ENCODE peak calls at places on chromosomes 4 and X, in seven cellular contexts. G, W, Q, N, F, C and B are unnamed samples.

GRCh38 chr4:2281575-2282343 is 19.9 kb upstream of the MXD4 start:
- DNase-seq in G (no peak), W (no peak), Q (peak), N (no peak), F (peak), C (no peak), B (no peak)

GRCh38 chr4:105232374-105232773 is 85.7 kb downstream of the TET2 start:
- DNase-seq in G (no peak), W (no peak), Q (no peak), N (no peak), F (no peak), C (no peak), B (no peak)

GRCh38 chr4:2249526-2249991 is 7.6 kb upstream of the HAUS3 start:
- DNase-seq in G (no peak), W (peak), Q (no peak), N (no peak), F (peak), C (no peak), B (no peak)

GRCh38 chr4:134934036-134934806 is 732.6 kb upstream of the PABPC4L start:
- DNase-seq in G (no peak), W (no peak), Q (no peak), N (no peak), F (no peak), C (no peak), B (no peak)

GRCh38 chrX:95764972-95765451 is 919.6 kb upstream of the DIAPH2 start:
- DNase-seq in G (no peak), W (no peak), Q (no peak), N (peak), F (no peak), C (no peak), B (no peak)

GRCh38 chrX:41799661-41800060 is 75.7 kb downstream of the GPR82 start:
- DNase-seq in G (no peak), W (no peak), Q (no peak), N (no peak), F (no peak), C (no peak), B (no peak)

GRCh38 chr4:56466910-56467283 is 520 bp upstream of the SRP72 start:
- DNase-seq in G (no peak), W (no peak), Q (no peak), N (no peak), F (no peak), C (no peak), B (no peak)

GRCh38 chr4:99324978-99325377 is 3.8 kb upstream of the ADH1B start:
- DNase-seq in G (no peak), W (peak), Q (peak), N (peak), F (no peak), C (peak), B (no peak)

GRCh38 chrX:56994375-56995270 is 718 bp downstream of the SPIN3 start:
- DNase-seq in G (peak), W (no peak), Q (no peak), N (peak), F (peak), C (peak), B (no peak)

GRCh38 chr4:22514431-22514830 is 1.4 kb downstream of the ADGRA3 start:
- DNase-seq in G (no peak), W (no peak), Q (no peak), N (no peak), F (no peak), C (peak), B (no peak)

GRCh38 chr4:98641393-98641792 is 17.0 kb downstream of the TSPAN5 start:
- DNase-seq in G (no peak), W (no peak), Q (no peak), N (no peak), F (no peak), C (no peak), B (no peak)

GRCh38 chr4:57044996-57045395 is 65.2 kb downstream of the IGFBP7 start:
- DNase-seq in G (no peak), W (no peak), Q (no peak), N (peak), F (no peak), C (no peak), B (no peak)

GRCh38 chrX:52995135-52995973 is 37.0 kb upstream of the FAM156A start:
- DNase-seq in G (peak), W (peak), Q (peak), N (peak), F (peak), C (peak), B (peak)

GRCh38 chrX:39855748-39856129 is 242.0 kb downstream of the BCOR start:
- DNase-seq in G (no peak), W (no peak), Q (no peak), N (peak), F (no peak), C (no peak), B (no peak)

GRCh38 chrX:26254436-26254835 is 38.5 kb downstream of the MAGEB5 start:
- DNase-seq in G (no peak), W (no peak), Q (no peak), N (no peak), F (peak), C (no peak), B (no peak)

GRCh38 chrX:38214551-38214950 is 6.1 kb downstream of the SRPX start:
- DNase-seq in G (no peak), W (no peak), Q (no peak), N (no peak), F (no peak), C (no peak), B (no peak)

GRCh38 chr4:62387808-62388207 is 1187.7 kb downstream of the ADGRL3 start:
- DNase-seq in G (no peak), W (no peak), Q (no peak), N (no peak), F (no peak), C (no peak), B (no peak)

GRCh38 chr4:112361181-112361791 is 64.1 kb downstream of the ALPK1 start:
- DNase-seq in G (no peak), W (no peak), Q (no peak), N (peak), F (no peak), C (no peak), B (no peak)

DNA sequence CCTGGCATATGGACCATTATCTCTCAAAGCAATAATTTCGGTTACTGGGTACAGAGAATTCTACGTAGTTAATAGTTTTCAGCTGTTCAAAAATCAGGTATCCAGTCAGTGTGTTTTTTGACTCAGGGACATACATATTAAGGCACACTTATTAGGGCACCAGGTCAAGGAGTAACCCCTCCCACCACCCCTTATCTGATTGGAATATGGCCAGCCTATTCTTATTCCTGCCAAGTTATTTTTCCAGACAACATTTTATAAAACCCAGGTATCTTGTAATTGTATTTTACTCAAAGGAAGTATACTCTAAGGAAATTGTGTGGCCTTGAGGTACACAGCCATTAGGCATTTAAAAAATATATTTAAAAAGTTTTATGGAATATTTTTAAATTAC is 4.3 kb downstream of the ZFX start:
- DNase-seq in G (no peak), W (no peak), Q (no peak), N (no peak), F (no peak), C (no peak), B (no peak)
- H3K4me3 ChIP-seq in G (no peak), W (no peak), Q (no peak), N (peak), F (no peak), C (no peak), B (no peak)

GRCh38 chr4:21512351-21512750 is 436.2 kb downstream of the KCNIP4 start:
- DNase-seq in G (no peak), W (no peak), Q (no peak), N (peak), F (no peak), C (no peak), B (no peak)

GRCh38 chr4:21507439-21507838 is 441.1 kb downstream of the KCNIP4 start:
- DNase-seq in G (no peak), W (no peak), Q (no peak), N (peak), F (no peak), C (no peak), B (no peak)
- TF ChIP-seq CTCF in G (peak), W (no peak), Q (no peak), N (peak), F (peak), C (no peak), B (no peak)

DNA sequence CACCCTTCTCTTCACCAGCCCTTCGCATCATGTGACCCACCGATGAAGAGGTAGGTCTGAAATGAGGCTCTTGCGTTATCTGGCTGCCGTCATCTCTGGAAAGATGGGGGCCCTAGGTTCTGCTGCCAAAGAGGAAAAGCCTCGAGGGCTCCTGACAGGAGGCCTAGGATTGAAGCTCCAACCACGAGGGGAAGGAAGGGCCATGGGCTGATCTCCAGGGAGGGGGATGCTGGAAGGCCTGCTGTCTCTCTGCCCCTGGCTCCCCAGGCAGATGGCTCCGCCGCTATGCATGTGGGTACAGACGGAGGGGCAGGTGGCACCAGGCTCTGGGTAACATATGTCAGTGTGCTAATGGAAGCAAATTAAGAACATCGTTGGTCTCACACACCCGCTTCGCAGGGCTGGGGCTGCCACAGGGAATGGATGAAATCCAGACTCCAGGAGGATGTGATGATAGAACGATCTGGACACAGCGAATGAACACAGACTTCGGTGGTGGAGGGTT is 44.9 kb downstream of the AFAP1 start:
- DNase-seq in G (no peak), W (no peak), Q (no peak), N (no peak), F (no peak), C (no peak), B (no peak)
- H3K27ac ChIP-seq in G (no peak), W (no peak), Q (no peak), N (peak), F (no peak), C (no peak), B (no peak)

DNA sequence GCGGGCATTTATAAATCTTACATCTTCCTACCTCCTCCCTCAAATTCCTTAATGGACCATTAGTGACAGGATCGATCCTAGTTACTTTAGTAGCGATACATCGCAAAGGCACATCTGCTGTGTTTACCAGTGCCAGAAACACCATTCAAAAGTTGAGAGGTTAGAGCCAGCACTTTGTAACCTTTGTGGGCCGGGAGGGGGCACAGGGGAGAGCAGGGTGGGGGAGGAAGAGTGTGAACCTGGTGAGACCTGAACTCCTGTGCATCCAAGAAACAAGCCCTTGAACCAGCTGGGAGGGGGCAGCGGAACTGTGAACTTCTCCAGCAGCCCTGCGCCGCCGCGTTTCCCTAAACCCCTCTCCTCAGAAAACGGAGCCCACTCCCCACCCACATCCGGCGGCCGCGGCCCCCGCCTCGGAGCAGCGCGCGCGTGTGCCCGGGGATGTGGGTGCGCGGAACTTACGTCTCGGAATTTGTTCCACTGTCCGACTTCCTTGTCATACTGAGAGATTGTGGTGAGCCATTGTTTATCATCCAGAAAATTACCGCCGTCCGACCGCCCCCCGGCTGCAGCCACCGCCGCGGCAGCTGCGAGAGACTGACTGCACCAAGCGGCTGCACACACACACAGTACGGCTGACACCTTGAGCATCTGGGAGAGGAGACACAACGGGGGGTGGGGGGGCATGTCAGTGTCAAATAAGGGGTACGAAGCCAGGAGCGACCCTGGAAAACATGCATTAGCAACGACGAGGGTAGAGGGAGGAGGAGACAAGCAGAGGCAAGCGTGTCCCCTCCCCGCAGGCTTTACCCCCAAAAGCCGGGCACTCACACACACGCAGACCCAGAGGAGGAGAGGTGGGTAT is 539 bp downstream of the SPOCK3 start:
- DNase-seq in G (peak), W (peak), Q (peak), N (peak), F (no peak), C (no peak), B (no peak)
- H3K4me3 ChIP-seq in G (peak), W (peak), Q (peak), N (peak), F (no peak), C (no peak), B (peak)

GRCh38 chrX:10052906-10053625 is 85.9 kb downstream of the CLDN34 start:
- DNase-seq in G (peak), W (no peak), Q (no peak), N (no peak), F (no peak), C (peak), B (no peak)

GRCh38 chrX:10054396-10054795 is 87.2 kb downstream of the CLDN34 start:
- DNase-seq in G (no peak), W (peak), Q (no peak), N (no peak), F (no peak), C (no peak), B (no peak)

GRCh38 chrX:10050481-10050880 is 83.3 kb downstream of the CLDN34 start:
- DNase-seq in G (no peak), W (no peak), Q (no peak), N (peak), F (no peak), C (peak), B (no peak)

GRCh38 chrX:10049246-10049645 is 82.1 kb downstream of the CLDN34 start:
- DNase-seq in G (no peak), W (no peak), Q (no peak), N (no peak), F (no peak), C (no peak), B (no peak)

DNA sequence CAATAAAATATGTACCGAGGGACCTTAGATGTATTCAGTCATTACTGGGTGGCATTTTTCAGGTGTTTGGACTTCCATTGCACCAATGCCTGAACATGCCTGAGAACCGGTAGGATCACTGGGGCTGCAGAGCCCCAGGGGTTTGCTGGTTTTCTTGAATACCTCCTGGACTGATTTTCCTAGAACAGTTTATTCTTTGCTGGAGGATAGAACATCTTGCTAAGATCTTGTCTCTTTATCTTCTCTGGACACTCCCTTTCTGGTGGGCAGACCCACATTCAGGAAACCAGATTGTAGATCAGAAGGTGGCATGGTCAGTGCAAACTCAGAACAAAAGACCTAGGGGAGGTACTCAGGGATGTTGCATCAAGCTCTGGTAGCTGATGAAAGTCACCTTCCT is 84.7 kb downstream of the CLDN34 start:
- DNase-seq in G (no peak), W (no peak), Q (no peak), N (no peak), F (no peak), C (no peak), B (no peak)
- TF ChIP-seq CTCF in G (no peak), W (no peak), Q (no peak), N (no peak), F (no peak), C (no peak), B (no peak)

GRCh38 chr4:139887962-139888735 is 222.5 kb downstream of the MGST2 start:
- DNase-seq in G (no peak), W (peak), Q (no peak), N (no peak), F (no peak), C (peak), B (no peak)
- H3K27ac ChIP-seq in G (no peak), W (peak), Q (no peak), N (peak), F (no peak), C (peak), B (no peak)

GRCh38 chr4:30919458-30919857 is 199.3 kb downstream of the PCDH7 start:
- DNase-seq in G (no peak), W (no peak), Q (no peak), N (no peak), F (no peak), C (no peak), B (no peak)

GRCh38 chr4:30920043-30920442 is 199.9 kb downstream of the PCDH7 start:
- DNase-seq in G (no peak), W (no peak), Q (no peak), N (no peak), F (no peak), C (no peak), B (no peak)

GRCh38 chr4:30916337-30917274 is 196.4 kb downstream of the PCDH7 start:
- DNase-seq in G (no peak), W (no peak), Q (no peak), N (no peak), F (no peak), C (no peak), B (no peak)

GRCh38 chr4:30912098-30912719 is 192.0 kb downstream of the PCDH7 start:
- DNase-seq in G (no peak), W (no peak), Q (no peak), N (no peak), F (no peak), C (no peak), B (no peak)

GRCh38 chr4:30917946-30918345 is 197.8 kb downstream of the PCDH7 start:
- DNase-seq in G (no peak), W (no peak), Q (no peak), N (no peak), F (no peak), C (no peak), B (no peak)
- H3K4me3 ChIP-seq in G (no peak), W (no peak), Q (no peak), N (no peak), F (no peak), C (no peak), B (no peak)

GRCh38 chrX:136198678-136199243 is 51.4 kb downstream of the FHL1 start:
- DNase-seq in G (no peak), W (no peak), Q (no peak), N (no peak), F (no peak), C (no peak), B (no peak)

GRCh38 chrX:136201601-136202000 is 49.6 kb downstream of the MAP7D3 start:
- DNase-seq in G (no peak), W (no peak), Q (no peak), N (no peak), F (no peak), C (no peak), B (no peak)

GRCh38 chrX:136199365-136199764 is 51.8 kb downstream of the MAP7D3 start:
- DNase-seq in G (no peak), W (no peak), Q (no peak), N (no peak), F (no peak), C (no peak), B (no peak)

GRCh38 chrX:136202889-136203288 is 48.3 kb downstream of the MAP7D3 start:
- DNase-seq in G (no peak), W (no peak), Q (no peak), N (peak), F (no peak), C (no peak), B (no peak)

GRCh38 chrX:136200466-136200865 is 50.7 kb downstream of the MAP7D3 start:
- DNase-seq in G (no peak), W (no peak), Q (no peak), N (peak), F (no peak), C (no peak), B (peak)
- TF ChIP-seq CTCF in G (peak), W (no peak), Q (peak), N (peak), F (no peak), C (peak), B (peak)

GRCh38 chr4:15914736-15915135 is 23.8 kb downstream of the FGFBP1 start:
- DNase-seq in G (no peak), W (no peak), Q (no peak), N (no peak), F (no peak), C (no peak), B (no peak)
- H3K27ac ChIP-seq in G (no peak), W (no peak), Q (no peak), N (no peak), F (no peak), C (no peak), B (no peak)

DNA sequence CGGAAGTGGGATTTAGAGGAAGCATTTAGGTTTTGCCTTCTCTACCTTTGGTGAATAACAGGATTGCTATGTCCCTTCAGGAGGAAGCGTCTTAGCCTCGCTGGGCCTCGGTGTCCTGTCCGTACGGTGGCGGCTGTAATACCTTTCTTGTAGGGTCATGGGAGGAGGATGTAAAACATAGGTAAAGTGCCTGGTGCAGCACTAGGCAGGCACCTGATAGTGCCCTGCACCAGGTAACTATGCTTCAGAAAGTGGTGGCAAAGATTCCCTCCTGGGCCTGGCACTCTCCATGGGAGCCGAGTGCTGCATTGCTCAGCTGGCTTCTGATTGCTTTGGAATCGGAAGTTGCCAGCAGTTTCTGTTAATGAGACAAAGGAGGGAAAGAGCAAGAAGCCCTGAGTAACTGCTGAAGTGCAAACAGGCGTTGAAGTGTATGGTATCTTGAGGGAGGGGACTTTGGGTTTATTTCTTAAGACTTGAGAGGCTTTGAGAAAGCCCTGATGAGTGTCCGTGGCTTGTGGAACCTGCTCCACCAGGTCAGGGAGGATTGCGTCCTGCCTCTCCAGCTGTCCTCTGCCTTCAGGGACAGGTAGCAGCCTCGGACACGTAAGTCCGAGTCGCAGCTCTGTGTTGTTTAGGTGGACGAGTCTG is 45.8 kb downstream of the TBC1D14 start:
- DNase-seq in G (no peak), W (peak), Q (no peak), N (no peak), F (peak), C (peak), B (no peak)
- H3K4me3 ChIP-seq in G (no peak), W (no peak), Q (no peak), N (no peak), F (no peak), C (no peak), B (no peak)